ENCODE peak calls at places on chromosomes 13 and 19, in four cellular contexts. J is omental fat pad, N is glutamatergic neuron, X is PC-3. F is an unnamed sample.

GRCh38 chr19:10899171-10899653 is 27.9 kb downstream of the CARM1 start:
- DNase-seq in N (no peak), J (no peak), X (peak), F (peak)

GRCh38 chr13:33276581-33276980 is 9.0 kb downstream of the STARD13 start:
- DNase-seq in X (no peak), J (no peak), N (no peak), F (no peak)

GRCh38 chr19:50515168-50515561 is 1.5 kb upstream of the ASPDH start:
- DNase-seq in J (no peak), N (no peak), X (no peak), F (no peak)

GRCh38 chr13:97388385-97388784 is 45.6 kb upstream of the RAP2A start:
- DNase-seq in J (no peak), N (no peak), X (no peak), F (no peak)

GRCh38 chr19:12913011-12913561 is 6.0 kb downstream of the SYCE2 start:
- DNase-seq in J (no peak), N (peak), X (peak), F (peak)

GRCh38 chr19:7605490-7606222 is 10.0 kb downstream of the CAMSAP3 start:
- DNase-seq in J (no peak), N (no peak), X (peak), F (peak)

GRCh38 chr13:108618233-108618632 is 11.2 kb upstream of the MYO16 start:
- DNase-seq in X (no peak), N (no peak), J (no peak), F (no peak)

GRCh38 chr19:4063369-4064072 is 3.2 kb downstream of the ZBTB7A start:
- DNase-seq in J (no peak), X (no peak), N (no peak), F (no peak)

GRCh38 chr13:36029171-36029570 is 102.0 kb downstream of the DCLK1 start:
- DNase-seq in N (no peak), J (no peak), X (peak), F (peak)

GRCh38 chr13:72959643-72960042 is 99.2 kb upstream of the KLF5 start:
- DNase-seq in N (no peak), J (no peak), X (peak), F (peak)

GRCh38 chr19:19167612-19168011 is 2.5 kb downstream of the MEF2B start:
- DNase-seq in J (no peak), X (no peak), N (no peak), F (no peak)

GRCh38 chr19:48629599-48630288 is 7.4 kb downstream of the DBP start:
- DNase-seq in J (no peak), N (peak), X (no peak), F (peak)

GRCh38 chr13:49292742-49293498 is 45.2 kb downstream of the CDADC1 start:
- DNase-seq in X (no peak), N (peak), J (no peak), F (no peak)

GRCh38 chr13:104816716-104817115 is 1718.7 kb downstream of the EFNB2 start:
- DNase-seq in N (no peak), J (no peak), X (no peak), F (no peak)

GRCh38 chr13:33541962-33542308 is 256.4 kb upstream of the STARD13 start:
- DNase-seq in N (no peak), J (no peak), X (no peak), F (no peak)

GRCh38 chr19:12293771-12294307 is 844 bp downstream of the ZNF44 start:
- DNase-seq in J (peak), N (peak), X (peak), F (peak)

GRCh38 chr13:30141773-30142501 is 165.4 kb downstream of the KATNAL1 start:
- DNase-seq in J (no peak), N (no peak), X (no peak), F (no peak)

GRCh38 chr13:48194392-48194754 is 38.6 kb upstream of the ITM2B start:
- DNase-seq in X (peak), N (no peak), J (no peak), F (peak)

GRCh38 chr13:99386495-99386894 is 79.3 kb upstream of the GPR183 start:
- DNase-seq in N (no peak), X (no peak), J (no peak), F (no peak)

GRCh38 chr13:33119886-33120543 is 103.8 kb downstream of the KL start:
- DNase-seq in N (no peak), X (peak), J (no peak), F (peak)

GRCh38 chr19:15779756-15780476 is 7.5 kb upstream of the OR10H5 start:
- DNase-seq in N (no peak), X (peak), J (no peak), F (no peak)